ENCODE peak calls at places on chromosome 7, in six cellular contexts. One of them, this sample, is unnamed.
A peak's percentile ranks its signal among the peaks of the same experiment; 100 is the strongest.

GRCh38 chr7:151099486-151100211 is 13.4 kb downstream of the AGAP3 start:
- ATAC-seq in heart right ventricle: peak; percentile 63
- ATAC-seq in mucosa of descending colon: peak; percentile 29
- ATAC-seq in HCT116: no peak
- ATAC-seq in RWPE2: no peak
- ATAC-seq in thoracic aorta: no peak
- ATAC-seq in this sample: peak; percentile 47

GRCh38 chr7:123662293-123662692 is 6.6 kb downstream of the LMOD2 start:
- ATAC-seq in heart right ventricle: no peak
- ATAC-seq in mucosa of descending colon: no peak
- ATAC-seq in HCT116: no peak
- ATAC-seq in RWPE2: no peak
- ATAC-seq in thoracic aorta: no peak
- ATAC-seq in this sample: no peak

GRCh38 chr7:88363869-88364268 is 57.2 kb upstream of the STEAP4 start:
- ATAC-seq in heart right ventricle: no peak
- ATAC-seq in mucosa of descending colon: no peak
- ATAC-seq in HCT116: no peak
- ATAC-seq in RWPE2: no peak
- ATAC-seq in thoracic aorta: no peak
- ATAC-seq in this sample: no peak

GRCh38 chr7:102152672-102153585 is 133.7 kb upstream of the SH2B2 start:
- ATAC-seq in heart right ventricle: peak; percentile 89
- ATAC-seq in mucosa of descending colon: peak; percentile 91
- ATAC-seq in HCT116: peak; percentile 74
- ATAC-seq in RWPE2: peak; percentile 95
- ATAC-seq in thoracic aorta: peak; percentile 67
- ATAC-seq in this sample: peak; percentile 73

GRCh38 chr7:30459591-30460245 is 18.9 kb downstream of the NOD1 start:
- ATAC-seq in heart right ventricle: peak; percentile 53
- ATAC-seq in mucosa of descending colon: peak; percentile 87
- ATAC-seq in HCT116: no peak
- ATAC-seq in RWPE2: peak; percentile 89
- ATAC-seq in thoracic aorta: peak; percentile 29
- ATAC-seq in this sample: peak; percentile 93

GRCh38 chr7:123410273-123410928 is 124.0 kb downstream of the IQUB start:
- ATAC-seq in heart right ventricle: peak; percentile 67
- ATAC-seq in mucosa of descending colon: no peak
- ATAC-seq in HCT116: peak; percentile 40
- ATAC-seq in RWPE2: peak; percentile 81
- ATAC-seq in thoracic aorta: no peak
- ATAC-seq in this sample: peak; percentile 93

GRCh38 chr7:94973844-94974243 is 66.5 kb downstream of the PPP1R9A start:
- ATAC-seq in heart right ventricle: no peak
- ATAC-seq in mucosa of descending colon: no peak
- ATAC-seq in HCT116: no peak
- ATAC-seq in RWPE2: no peak
- ATAC-seq in thoracic aorta: no peak
- ATAC-seq in this sample: no peak

GRCh38 chr7:2261611-2262010 is 19.6 kb downstream of the NUDT1 start:
- ATAC-seq in heart right ventricle: peak; percentile 9
- ATAC-seq in mucosa of descending colon: peak; percentile 45
- ATAC-seq in HCT116: no peak
- ATAC-seq in RWPE2: no peak
- ATAC-seq in thoracic aorta: no peak
- ATAC-seq in this sample: no peak

GRCh38 chr7:27245124-27245797 is 2.7 kb downstream of the EVX1 start:
- ATAC-seq in heart right ventricle: no peak
- ATAC-seq in mucosa of descending colon: no peak
- ATAC-seq in HCT116: no peak
- ATAC-seq in RWPE2: no peak
- ATAC-seq in thoracic aorta: no peak
- ATAC-seq in this sample: peak; percentile 8

GRCh38 chr7:130954918-130955559 is 221.0 kb upstream of the KLF14 start:
- ATAC-seq in heart right ventricle: no peak
- ATAC-seq in mucosa of descending colon: no peak
- ATAC-seq in HCT116: no peak
- ATAC-seq in RWPE2: no peak
- ATAC-seq in thoracic aorta: no peak
- ATAC-seq in this sample: no peak

GRCh38 chr7:130957722-130958360 is 223.8 kb upstream of the KLF14 start:
- ATAC-seq in heart right ventricle: no peak
- ATAC-seq in mucosa of descending colon: no peak
- ATAC-seq in HCT116: no peak
- ATAC-seq in RWPE2: no peak
- ATAC-seq in thoracic aorta: no peak
- ATAC-seq in this sample: no peak

GRCh38 chr7:130955560-130955919 is 221.5 kb upstream of the KLF14 start:
- ATAC-seq in heart right ventricle: no peak
- ATAC-seq in mucosa of descending colon: no peak
- ATAC-seq in HCT116: no peak
- ATAC-seq in RWPE2: no peak
- ATAC-seq in thoracic aorta: no peak
- ATAC-seq in this sample: no peak

GRCh38 chr7:130957140-130957513 is 223.1 kb upstream of the KLF14 start:
- ATAC-seq in heart right ventricle: no peak
- ATAC-seq in mucosa of descending colon: peak; percentile 28
- ATAC-seq in HCT116: no peak
- ATAC-seq in RWPE2: no peak
- ATAC-seq in thoracic aorta: no peak
- ATAC-seq in this sample: no peak

DNA sequence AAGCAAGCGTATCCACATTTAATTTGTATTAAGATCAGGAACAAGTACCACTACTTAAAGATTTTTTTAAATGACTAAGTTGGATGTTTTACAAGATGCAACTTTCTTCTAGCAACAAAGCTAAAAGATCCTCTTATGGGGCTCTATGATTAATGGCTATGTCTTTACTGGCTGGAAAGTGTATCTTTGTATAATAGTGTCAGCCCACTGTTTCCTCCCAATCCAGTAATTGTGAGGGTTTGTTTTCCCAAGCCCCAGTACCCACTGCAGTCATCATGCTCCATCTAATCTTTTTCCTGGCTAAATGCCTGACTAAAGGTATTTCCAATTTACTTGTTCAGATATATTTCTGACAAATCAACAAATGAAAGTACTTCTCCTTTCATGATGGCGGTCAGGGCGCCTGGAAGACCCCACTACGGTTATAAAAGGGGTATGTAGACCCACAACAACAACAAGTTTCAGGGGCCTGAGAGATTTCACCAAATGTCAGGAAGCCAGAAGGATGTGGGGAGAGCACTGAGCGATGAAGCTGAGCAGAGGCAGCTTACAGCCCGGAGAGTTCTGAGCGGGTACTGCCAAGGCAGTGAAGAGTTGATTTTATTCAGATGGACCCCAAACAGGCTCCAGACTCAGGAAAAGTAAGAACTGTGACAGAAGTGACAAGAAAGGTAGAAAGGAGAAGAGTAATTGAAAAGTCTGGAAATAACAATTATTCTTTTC is 222.6 kb upstream of the KLF14 start:
- ATAC-seq in heart right ventricle: no peak
- ATAC-seq in mucosa of descending colon: no peak
- ATAC-seq in HCT116: no peak
- ATAC-seq in RWPE2: no peak
- ATAC-seq in thoracic aorta: no peak
- ATAC-seq in this sample: no peak
- H3K4me1 ChIP-seq in heart right ventricle: no peaks in the 10 kb centered on the region
- H3K4me1 ChIP-seq in mucosa of descending colon: no peaks in the 10 kb centered on the region
- H3K4me1 ChIP-seq in HCT116: peaks cover 65% of the 10 kb centered on the region
- H3K4me1 ChIP-seq in RWPE2: peaks cover 21% of the 10 kb centered on the region
- H3K4me1 ChIP-seq in thoracic aorta: peaks cover 60% of the 10 kb centered on the region
- H3K4me1 ChIP-seq in this sample: peaks cover 84% of the 10 kb centered on the region

DNA sequence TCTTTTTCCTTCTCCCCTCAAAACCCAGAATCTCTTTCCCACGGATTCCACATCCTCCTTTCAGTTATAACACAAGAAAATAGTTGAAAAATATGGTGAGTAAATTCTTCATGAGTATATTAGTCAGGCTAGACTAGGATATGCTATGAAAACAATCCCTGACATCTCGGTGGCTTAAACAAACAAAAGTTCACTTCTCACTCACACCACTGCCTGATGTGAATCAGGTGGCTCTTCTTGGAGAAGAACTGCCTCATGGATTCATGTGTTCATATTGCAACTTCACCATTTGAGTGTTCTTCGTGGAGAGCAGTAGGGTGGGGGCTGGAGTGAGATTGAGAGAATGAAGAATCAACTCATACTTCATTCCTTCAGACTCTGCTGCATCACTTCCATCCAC is 204.1 kb downstream of the PHF14 start:
- ATAC-seq in heart right ventricle: no peak
- ATAC-seq in mucosa of descending colon: no peak
- ATAC-seq in HCT116: no peak
- ATAC-seq in RWPE2: no peak
- ATAC-seq in thoracic aorta: no peak
- ATAC-seq in this sample: no peak
- H3K4me3 ChIP-seq in heart right ventricle: no peak overlapping the region
- H3K4me3 ChIP-seq in mucosa of descending colon: no peak overlapping the region
- H3K4me3 ChIP-seq in HCT116: no peak overlapping the region
- H3K4me3 ChIP-seq in RWPE2: no peak overlapping the region
- H3K4me3 ChIP-seq in thoracic aorta: no peak overlapping the region
- H3K4me3 ChIP-seq in this sample: no peak overlapping the region

GRCh38 chr7:5429857-5430611 is 6.4 kb upstream of the TNRC18 start:
- ATAC-seq in heart right ventricle: no peak
- ATAC-seq in mucosa of descending colon: peak; percentile 43
- ATAC-seq in HCT116: peak; percentile 36
- ATAC-seq in RWPE2: peak; percentile 31
- ATAC-seq in thoracic aorta: no peak
- ATAC-seq in this sample: peak; percentile 10
- H3K4me1 ChIP-seq in heart right ventricle: peaks cover 20% of the 10 kb centered on the region
- H3K4me1 ChIP-seq in mucosa of descending colon: peaks cover 20% of the 10 kb centered on the region
- H3K4me1 ChIP-seq in HCT116: peaks cover 25% of the 10 kb centered on the region
- H3K4me1 ChIP-seq in RWPE2: peaks cover 3% of the 10 kb centered on the region
- H3K4me1 ChIP-seq in thoracic aorta: peaks cover 21% of the 10 kb centered on the region
- H3K4me1 ChIP-seq in this sample: peaks cover 12% of the 10 kb centered on the region

GRCh38 chr7:20777377-20778062 is 9.2 kb downstream of the SP8 start:
- ATAC-seq in heart right ventricle: peak; percentile 14
- ATAC-seq in mucosa of descending colon: peak; percentile 45
- ATAC-seq in HCT116: peak; percentile 79
- ATAC-seq in RWPE2: peak; percentile 62
- ATAC-seq in thoracic aorta: no peak
- ATAC-seq in this sample: peak; percentile 13

GRCh38 chr7:20778063-20778721 is 8.5 kb downstream of the SP8 start:
- ATAC-seq in heart right ventricle: peak; percentile 57
- ATAC-seq in mucosa of descending colon: peak; percentile 89
- ATAC-seq in HCT116: peak; percentile 100
- ATAC-seq in RWPE2: peak; percentile 90
- ATAC-seq in thoracic aorta: no peak
- ATAC-seq in this sample: peak; percentile 58

GRCh38 chr7:20776942-20777341 is 9.7 kb downstream of the SP8 start:
- ATAC-seq in heart right ventricle: no peak
- ATAC-seq in mucosa of descending colon: no peak
- ATAC-seq in HCT116: no peak
- ATAC-seq in RWPE2: no peak
- ATAC-seq in thoracic aorta: no peak
- ATAC-seq in this sample: no peak

GRCh38 chr7:20776214-20776875 is 10.3 kb downstream of the SP8 start:
- ATAC-seq in heart right ventricle: no peak
- ATAC-seq in mucosa of descending colon: no peak
- ATAC-seq in HCT116: no peak
- ATAC-seq in RWPE2: no peak
- ATAC-seq in thoracic aorta: no peak
- ATAC-seq in this sample: no peak

GRCh38 chr7:20779041-20779440 is 7.6 kb downstream of the SP8 start:
- ATAC-seq in heart right ventricle: no peak
- ATAC-seq in mucosa of descending colon: no peak
- ATAC-seq in HCT116: no peak
- ATAC-seq in RWPE2: no peak
- ATAC-seq in thoracic aorta: no peak
- ATAC-seq in this sample: no peak
- H3K4me3 ChIP-seq in heart right ventricle: no peak overlapping the region
- H3K4me3 ChIP-seq in mucosa of descending colon: no peak overlapping the region
- H3K4me3 ChIP-seq in HCT116: no peak overlapping the region
- H3K4me3 ChIP-seq in RWPE2: peak overlapping the region; percentile 46
- H3K4me3 ChIP-seq in thoracic aorta: no peak overlapping the region
- H3K4me3 ChIP-seq in this sample: no peak overlapping the region

GRCh38 chr7:12423355-12423994 is 19.8 kb upstream of the VWDE start:
- ATAC-seq in heart right ventricle: no peak
- ATAC-seq in mucosa of descending colon: no peak
- ATAC-seq in HCT116: no peak
- ATAC-seq in RWPE2: peak; percentile 73
- ATAC-seq in thoracic aorta: no peak
- ATAC-seq in this sample: no peak
- H3K4me1 ChIP-seq in heart right ventricle: no peaks in the 10 kb centered on the region
- H3K4me1 ChIP-seq in mucosa of descending colon: no peaks in the 10 kb centered on the region
- H3K4me1 ChIP-seq in HCT116: no peaks in the 10 kb centered on the region
- H3K4me1 ChIP-seq in RWPE2: peaks cover 30% of the 10 kb centered on the region
- H3K4me1 ChIP-seq in thoracic aorta: no peaks in the 10 kb centered on the region
- H3K4me1 ChIP-seq in this sample: no peaks in the 10 kb centered on the region

GRCh38 chr7:90622670-90623069 is 26.5 kb downstream of the CDK14 start:
- ATAC-seq in heart right ventricle: no peak
- ATAC-seq in mucosa of descending colon: no peak
- ATAC-seq in HCT116: no peak
- ATAC-seq in RWPE2: no peak
- ATAC-seq in thoracic aorta: no peak
- ATAC-seq in this sample: no peak

GRCh38 chr7:90624128-90624980 is 28.2 kb downstream of the CDK14 start:
- ATAC-seq in heart right ventricle: no peak
- ATAC-seq in mucosa of descending colon: no peak
- ATAC-seq in HCT116: no peak
- ATAC-seq in RWPE2: peak; percentile 63
- ATAC-seq in thoracic aorta: no peak
- ATAC-seq in this sample: no peak

GRCh38 chr7:90618880-90619279 is 22.8 kb downstream of the CDK14 start:
- ATAC-seq in heart right ventricle: no peak
- ATAC-seq in mucosa of descending colon: no peak
- ATAC-seq in HCT116: no peak
- ATAC-seq in RWPE2: no peak
- ATAC-seq in thoracic aorta: no peak
- ATAC-seq in this sample: no peak

GRCh38 chr7:90621130-90621891 is 25.2 kb downstream of the CDK14 start:
- ATAC-seq in heart right ventricle: no peak
- ATAC-seq in mucosa of descending colon: no peak
- ATAC-seq in HCT116: no peak
- ATAC-seq in RWPE2: no peak
- ATAC-seq in thoracic aorta: no peak
- ATAC-seq in this sample: no peak

GRCh38 chr7:90621892-90622182 is 25.7 kb downstream of the CDK14 start:
- ATAC-seq in heart right ventricle: no peak
- ATAC-seq in mucosa of descending colon: no peak
- ATAC-seq in HCT116: no peak
- ATAC-seq in RWPE2: no peak
- ATAC-seq in thoracic aorta: no peak
- ATAC-seq in this sample: no peak
- H3K4me3 ChIP-seq in heart right ventricle: no peak overlapping the region
- H3K4me3 ChIP-seq in mucosa of descending colon: no peak overlapping the region
- H3K4me3 ChIP-seq in HCT116: no peak overlapping the region
- H3K4me3 ChIP-seq in RWPE2: no peak overlapping the region
- H3K4me3 ChIP-seq in thoracic aorta: no peak overlapping the region
- H3K4me3 ChIP-seq in this sample: no peak overlapping the region

DNA sequence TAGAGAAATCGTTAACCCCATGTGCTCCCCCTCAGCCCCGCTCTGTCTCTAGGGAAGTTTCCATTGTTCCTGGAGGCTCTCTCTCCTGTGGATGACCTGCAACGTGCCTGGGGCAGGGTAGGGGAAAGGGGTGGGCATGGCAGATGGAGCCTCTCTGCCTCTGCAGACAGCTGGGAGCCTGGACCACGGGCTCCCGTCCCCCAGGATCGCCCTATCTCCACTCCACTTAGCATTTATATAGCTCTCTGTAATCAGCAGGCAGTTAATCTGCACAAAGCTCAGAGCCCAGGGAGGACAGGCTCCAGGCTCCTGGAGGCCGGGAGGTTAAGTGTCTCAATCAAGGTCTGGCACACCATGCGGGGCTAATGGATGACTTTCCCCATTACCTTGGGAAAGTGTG is 369.7 kb downstream of the PLXNA4 start:
- ATAC-seq in heart right ventricle: peak; percentile 51
- ATAC-seq in mucosa of descending colon: no peak
- ATAC-seq in HCT116: no peak
- ATAC-seq in RWPE2: no peak
- ATAC-seq in thoracic aorta: no peak
- ATAC-seq in this sample: no peak
- H3K4me1 ChIP-seq in heart right ventricle: peaks cover 6% of the 10 kb centered on the region
- H3K4me1 ChIP-seq in mucosa of descending colon: no peaks in the 10 kb centered on the region
- H3K4me1 ChIP-seq in HCT116: no peaks in the 10 kb centered on the region
- H3K4me1 ChIP-seq in RWPE2: no peaks in the 10 kb centered on the region
- H3K4me1 ChIP-seq in thoracic aorta: no peaks in the 10 kb centered on the region
- H3K4me1 ChIP-seq in this sample: no peaks in the 10 kb centered on the region

This sample was measured in gastroesophageal sphincter.